ENCODE peak calls at places on chromosome 2, in five cellular contexts. L, I, F, G and R are unnamed samples.

GRCh38 chr2:60148717-60149116 is 404.7 kb downstream of the BCL11A start:
- DNase-seq in L (no peak), G (no peak), I (no peak), F (no peak), R (no peak)

GRCh38 chr2:233832869-233833812 is 21.2 kb downstream of the HJURP start:
- DNase-seq in G (no peak), I (peak), L (peak), F (no peak), R (no peak)

GRCh38 chr2:240957656-240958365 is 40.6 kb upstream of the SNED1 start:
- DNase-seq in G (no peak), I (peak), L (peak), F (no peak), R (no peak)

GRCh38 chr2:67137699-67138098 is 259.4 kb upstream of the ETAA1 start:
- DNase-seq in G (no peak), F (no peak), L (no peak), I (no peak), R (no peak)

GRCh38 chr2:86809481-86810121 is 18.9 kb upstream of the CD8A start:
- DNase-seq in L (no peak), I (no peak), G (peak), F (no peak), R (no peak)

GRCh38 chr2:151810506-151810905 is 17.7 kb downstream of the ARL5A start:
- DNase-seq in L (no peak), I (no peak), G (no peak), F (no peak), R (no peak)

GRCh38 chr2:11393711-11394236 is 49.3 kb upstream of the ROCK2 start:
- DNase-seq in I (no peak), G (no peak), F (no peak), L (no peak), R (no peak)

GRCh38 chr2:178521304-178522150 is 41.3 kb downstream of the PLEKHA3 start:
- DNase-seq in G (no peak), I (no peak), L (no peak), F (no peak), R (no peak)

GRCh38 chr2:8761529-8762164 is 75.8 kb downstream of the KIDINS220 start:
- DNase-seq in G (peak), L (no peak), F (no peak), I (no peak), R (peak)

GRCh38 chr2:241598061-241598460 is 38.9 kb downstream of the THAP4 start:
- DNase-seq in F (no peak), I (no peak), G (no peak), L (no peak), R (no peak)

GRCh38 chr2:386406-387103 is 98.7 kb upstream of the ALKAL2 start:
- DNase-seq in L (no peak), G (no peak), I (no peak), F (no peak), R (no peak)

GRCh38 chr2:65920659-65921058 is 488.3 kb upstream of the SPRED2 start:
- DNase-seq in L (no peak), I (no peak), G (no peak), F (no peak), R (no peak)

GRCh38 chr2:200592414-200593075 is 6.7 kb downstream of the AOX1 start:
- DNase-seq in G (no peak), I (no peak), F (no peak), L (no peak), R (no peak)

GRCh38 chr2:238255146-238255545 is 15.3 kb upstream of the HES6 start:
- DNase-seq in F (no peak), L (no peak), I (peak), G (no peak), R (no peak)

GRCh38 chr2:141271346-141271745 is 859.5 kb downstream of the LRP1B start:
- DNase-seq in I (no peak), F (no peak), G (no peak), L (no peak), R (no peak)

GRCh38 chr2:62941413-62941812 is 109.2 kb upstream of the OTX1 start:
- DNase-seq in L (no peak), I (no peak), G (no peak), F (no peak), R (no peak)

GRCh38 chr2:220753486-220753885 is 818.6 kb downstream of the EPHA4 start:
- DNase-seq in L (no peak), G (no peak), F (no peak), I (no peak), R (no peak)

GRCh38 chr2:178177066-178177679 is 17.1 kb upstream of the OSBPL6 start:
- DNase-seq in I (no peak), F (no peak), L (no peak), G (no peak), R (no peak)

GRCh38 chr2:7018261-7018701 is 101.1 kb downstream of the RNF144A start:
- DNase-seq in G (no peak), L (no peak), F (no peak), I (no peak), R (no peak)

GRCh38 chr2:63614448-63614968 is 25.7 kb downstream of the MDH1 start:
- DNase-seq in I (no peak), F (no peak), G (no peak), L (no peak), R (no peak)

GRCh38 chr2:237715459-237715947 is 83.1 kb upstream of the RBM44 start:
- DNase-seq in I (no peak), F (no peak), L (peak), G (no peak), R (no peak)

GRCh38 chr2:200263279-200263678 is 43.2 kb upstream of the SPATS2L start:
- DNase-seq in L (no peak), G (no peak), I (no peak), F (no peak), R (no peak)

GRCh38 chr2:215028231-215028630 is 110.2 kb downstream of the ABCA12 start:
- DNase-seq in G (no peak), L (no peak), I (no peak), F (no peak), R (no peak)

GRCh38 chr2:27729198-27729597 is 42.3 kb upstream of the MRPL33 start:
- DNase-seq in F (no peak), G (no peak), I (no peak), L (no peak), R (no peak)

GRCh38 chr2:62736899-62737559 is 31.5 kb downstream of the EHBP1 start:
- DNase-seq in L (no peak), I (no peak), G (no peak), F (no peak), R (no peak)

GRCh38 chr2:130831356-130831755 is 5.4 kb upstream of the ARHGEF4 start:
- DNase-seq in G (no peak), L (no peak), I (no peak), F (no peak), R (no peak)

GRCh38 chr2:7758065-7758759 is 841.0 kb downstream of the RNF144A start:
- DNase-seq in L (no peak), F (no peak), G (peak), I (no peak), R (no peak)

GRCh38 chr2:170170281-170171035 is 7.5 kb upstream of the MYO3B start:
- DNase-seq in G (no peak), F (no peak), I (peak), L (no peak), R (no peak)

GRCh38 chr2:46325178-46325928 is 28.1 kb downstream of the EPAS1 start:
- DNase-seq in I (no peak), G (no peak), L (no peak), F (no peak), R (no peak)

GRCh38 chr2:160652236-160652635 is 158.6 kb upstream of the RBMS1 start:
- DNase-seq in I (no peak), F (no peak), G (no peak), L (peak), R (peak)